ENCODE peak calls at places on chromosomes 6 and 20, in four cellular contexts. L is lung, S is GM06990, W is endothelial cell of umbilical vein. E is an unnamed sample.

GRCh38 chr6:125787791-125788190 is 3.0 kb upstream of the NCOA7 start:
- DNase-seq in L (no peak), S (no peak), W (peak; percentile 69), E (peak; percentile 60)

GRCh38 chr20:58906894-58907293 is 54.4 kb downstream of the GNAS start:
- DNase-seq in L (no peak), S (peak; percentile 36), W (peak; percentile 91), E (peak; percentile 66)

GRCh38 chr6:41736800-41737555 is 1.6 kb upstream of the TFEB start:
- DNase-seq in L (no peak), S (no peak), W (no peak), E (no peak)

GRCh38 chr6:25769983-25770382 is 15.4 kb downstream of the SLC17A4 start:
- DNase-seq in L (peak; percentile 32), S (no peak), W (no peak), E (no peak)

GRCh38 chr20:63843222-63843621 is 12.2 kb upstream of the ZBTB46 start:
- DNase-seq in L (no peak), S (no peak), W (no peak), E (no peak)

GRCh38 chr6:3427740-3428085 is 29.1 kb downstream of the SLC22A23 start:
- DNase-seq in L (no peak), S (no peak), W (peak; percentile 36), E (no peak)

GRCh38 chr20:38393259-38393658 is 41.9 kb downstream of the SNHG17 start:
- DNase-seq in L (no peak), S (no peak), W (no peak), E (no peak)

GRCh38 chr20:44358776-44359175 is 3.3 kb downstream of the HNF4A start:
- DNase-seq in L (no peak), S (no peak), W (no peak), E (no peak)

GRCh38 chr6:12522347-12522746 is 194.2 kb upstream of the PHACTR1 start:
- DNase-seq in L (no peak), S (no peak), W (peak; percentile 53), E (peak; percentile 47)

GRCh38 chr20:15942130-15942529 is 631.1 kb downstream of the KIF16B start:
- DNase-seq in L (no peak), S (no peak), W (no peak), E (no peak)

GRCh38 chr6:133892444-133893323 is 3.8 kb downstream of the TCF21 start:
- DNase-seq in L (no peak), S (no peak), W (no peak), E (peak; percentile 88)
- H3K4me3 ChIP-seq in L (peak overlapping the region; percentile 3), S (no peak overlapping the region), W (no peak overlapping the region), E (peak overlapping the region; percentile 79)

DNA sequence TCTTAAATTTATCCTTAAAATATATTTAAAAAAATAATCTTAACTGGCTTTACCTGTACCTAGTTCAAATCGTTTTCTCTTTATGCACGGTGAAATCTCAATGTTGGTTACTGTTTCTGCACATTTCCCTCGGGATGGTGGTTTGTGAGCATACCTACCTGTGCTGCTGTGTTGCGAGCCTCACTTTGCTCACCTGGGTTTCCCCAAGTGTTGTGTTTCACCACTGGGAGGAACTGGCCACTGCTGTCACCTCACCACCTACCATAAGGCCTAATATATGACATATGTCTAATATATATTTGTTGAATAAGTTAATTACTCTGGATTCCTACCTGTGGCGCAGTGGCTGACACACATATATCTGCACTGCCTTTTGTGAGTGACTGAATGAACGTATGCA is 493.5 kb upstream of the FLRT3 start:
- DNase-seq in L (no peak), S (peak; percentile 37), W (no peak), E (no peak)
- TF ChIP-seq CTCF in L (no peak), S (no peak), W (no peak), E (no peak)

GRCh38 chr20:48751871-48752270 is 75.9 kb downstream of the PREX1 start:
- DNase-seq in L (no peak), S (no peak), W (no peak), E (no peak)

GRCh38 chr20:48752963-48753362 is 74.8 kb downstream of the PREX1 start:
- DNase-seq in L (no peak), S (no peak), W (no peak), E (no peak)

GRCh38 chr20:48749437-48749836 is 78.4 kb downstream of the PREX1 start:
- DNase-seq in L (no peak), S (no peak), W (no peak), E (no peak)

GRCh38 chr20:48750376-48750775 is 77.4 kb downstream of the PREX1 start:
- DNase-seq in L (no peak), S (no peak), W (no peak), E (no peak)

DNA sequence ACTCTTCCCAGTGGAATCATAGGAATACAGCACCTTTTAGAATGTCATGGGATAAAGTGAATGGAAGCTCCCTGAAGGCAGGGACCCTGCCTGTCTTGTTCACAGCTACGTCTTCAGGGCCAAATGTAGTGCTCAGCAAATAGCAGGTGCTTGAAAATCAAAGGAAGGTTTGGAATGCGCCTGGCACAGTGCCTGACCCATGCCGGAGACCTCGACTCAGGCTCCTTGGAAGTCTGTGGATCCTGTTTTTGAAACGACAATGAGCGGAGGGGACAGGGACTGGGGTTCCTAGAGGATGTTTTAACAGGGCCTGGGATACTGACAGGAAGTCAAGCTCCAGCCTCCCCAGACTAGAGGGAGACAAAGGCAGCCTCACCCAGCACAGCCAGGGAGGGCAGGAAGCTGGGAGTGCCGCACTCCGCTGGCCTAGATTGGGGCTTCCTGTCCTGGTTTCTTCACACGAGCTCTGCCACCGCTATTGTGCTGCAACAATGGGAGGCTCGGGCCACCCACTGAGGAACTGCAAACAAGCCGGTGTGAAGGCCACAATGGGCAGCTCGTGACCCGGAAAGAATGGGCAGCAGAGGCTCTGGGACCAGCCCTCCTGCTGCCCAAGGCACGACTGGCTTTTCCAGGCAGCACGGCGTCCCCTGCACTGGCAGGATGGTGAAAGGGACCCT is 76.7 kb downstream of the PREX1 start:
- DNase-seq in L (peak; percentile 58), S (no peak), W (peak; percentile 84), E (no peak)
- H3K4me3 ChIP-seq in L (no peak overlapping the region), S (no peak overlapping the region), W (no peak overlapping the region), E (no peak overlapping the region)

DNA sequence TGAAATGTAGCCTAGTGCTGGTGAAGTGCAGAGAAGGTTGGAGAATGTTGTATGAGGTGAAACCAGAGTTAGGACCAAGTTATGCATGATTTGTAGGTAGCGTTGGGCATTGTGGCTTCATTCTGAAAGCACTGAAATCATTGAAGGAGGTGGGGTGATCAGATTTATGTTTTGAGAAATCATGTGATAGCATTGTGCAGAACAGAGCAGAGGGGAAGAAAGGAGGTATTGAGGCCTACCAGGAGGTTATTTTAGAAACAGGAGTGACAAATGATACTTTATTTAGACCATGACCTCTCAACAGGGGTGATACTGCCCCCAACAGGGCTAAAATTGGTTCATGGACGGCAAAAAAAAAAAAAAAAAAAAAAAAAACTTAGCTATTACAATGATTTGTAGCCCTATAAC is 15.6 kb upstream of the HMGN3 start:
- DNase-seq in L (no peak), S (peak; percentile 32), W (no peak), E (no peak)
- TF ChIP-seq CTCF in L (no peak), S (peak; percentile 42), W (no peak), E (peak; percentile 25)

GRCh38 chr20:600141-600540 is 10.0 kb downstream of the TCF15 start:
- DNase-seq in L (no peak), S (no peak), W (no peak), E (no peak)

GRCh38 chr20:602357-602970 is 7.6 kb downstream of the TCF15 start:
- DNase-seq in L (no peak), S (no peak), W (peak; percentile 27), E (no peak)

GRCh38 chr20:600736-601135 is 9.4 kb downstream of the TCF15 start:
- DNase-seq in L (no peak), S (no peak), W (no peak), E (no peak)

GRCh38 chr20:605237-605636 is 4.9 kb downstream of the TCF15 start:
- DNase-seq in L (no peak), S (no peak), W (no peak), E (no peak)

DNA sequence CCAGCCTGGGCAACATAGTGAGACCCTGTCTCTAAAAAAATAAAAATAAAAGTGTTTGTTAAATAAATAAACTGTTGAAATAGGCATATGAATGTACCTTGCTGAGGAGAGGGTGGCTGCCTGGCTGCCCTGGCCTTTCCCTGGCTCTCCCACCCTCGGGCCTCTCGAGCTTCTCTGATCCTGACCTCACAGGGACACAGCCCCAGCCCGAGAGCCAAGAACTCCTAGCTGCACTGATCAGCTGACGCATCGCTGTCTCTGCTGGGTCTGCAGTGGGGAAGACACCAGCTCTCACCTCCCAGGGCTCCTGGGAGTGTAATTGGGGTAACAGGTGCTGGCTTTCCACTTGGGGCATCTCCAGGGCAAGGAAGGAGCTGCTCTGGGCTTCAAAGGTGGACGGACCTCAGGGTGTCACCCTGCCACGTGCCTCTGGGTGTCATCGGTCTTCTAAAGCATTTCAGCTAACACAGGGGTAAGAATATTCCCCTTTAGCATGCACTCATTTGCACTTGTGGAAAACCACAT is 6.9 kb downstream of the TCF15 start:
- DNase-seq in L (no peak), S (no peak), W (no peak), E (no peak)
- H3K4me3 ChIP-seq in L (no peak overlapping the region), S (no peak overlapping the region), W (no peak overlapping the region), E (no peak overlapping the region)

DNA sequence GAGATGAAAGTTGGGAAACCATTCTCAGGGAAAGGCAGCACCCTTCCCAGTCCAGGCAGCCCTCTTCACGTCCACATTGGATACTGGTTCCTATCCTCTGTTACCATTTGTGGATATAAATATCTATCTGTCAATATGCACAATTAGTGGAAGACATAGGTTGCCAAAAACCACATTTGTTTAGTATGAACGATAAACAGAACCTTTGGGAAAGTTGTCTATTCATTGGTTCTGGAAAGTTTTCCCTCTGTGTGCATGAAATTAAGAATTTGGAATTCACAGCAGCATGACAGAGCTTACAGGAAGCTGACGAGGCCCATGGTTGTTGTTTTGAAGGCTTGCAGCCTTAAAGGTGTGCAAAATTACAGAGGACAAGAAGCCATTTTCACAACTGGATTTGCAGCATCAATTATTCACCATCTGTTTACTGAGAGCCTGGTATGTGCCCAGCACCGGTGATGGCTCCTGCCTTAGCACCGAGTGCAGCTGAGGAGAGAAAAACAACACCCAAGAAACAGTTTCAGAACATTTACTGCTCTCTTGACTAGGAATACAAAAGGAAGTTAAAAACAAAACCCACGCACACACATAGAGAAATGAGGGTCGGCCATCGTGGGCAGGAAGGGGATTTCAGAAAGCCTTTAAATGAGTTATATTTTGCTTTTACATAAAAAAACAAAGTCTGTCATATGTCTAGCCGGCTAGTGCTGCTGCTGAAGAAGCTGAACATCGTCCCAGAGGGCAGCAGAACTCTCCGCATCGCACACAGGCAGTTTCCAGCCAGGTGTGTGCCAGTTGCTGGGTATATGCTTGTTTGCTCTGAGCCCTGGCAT is 319.6 kb downstream of the FARS2 start:
- DNase-seq in L (no peak), S (no peak), W (no peak), E (no peak)
- TF ChIP-seq CTCF in L (no peak), S (no peak), W (no peak), E (no peak)

GRCh38 chr6:75499640-75500039 is 6.0 kb upstream of the FILIP1 start:
- DNase-seq in L (no peak), S (no peak), W (no peak), E (peak; percentile 17)
- H3K4me3 ChIP-seq in L (no peak overlapping the region), S (no peak overlapping the region), W (no peak overlapping the region), E (no peak overlapping the region)

E was measured in fibroblast of villous mesenchyme.